ENCODE peak calls at places on chromosomes 11 and 22, in four cellular contexts. F, H, G and E are unnamed samples.

GRCh38 chr11:57320067-57320718 is 4.6 kb downstream of the TNKS1BP1 start:
- DNase-seq in F (no peak), H (no peak), G (no peak), E (no peak)

GRCh38 chr11:76209956-76210885 is 3.9 kb upstream of the WNT11 start:
- DNase-seq in F (peak; percentile 87), H (peak; percentile 73), G (peak; percentile 63), E (no peak)

GRCh38 chr11:119664063-119664572 is 64.9 kb downstream of the NECTIN1 start:
- DNase-seq in F (no peak), H (no peak), G (no peak), E (no peak)

GRCh38 chr11:74449369-74449931 is 17.9 kb downstream of the KCNE3 start:
- DNase-seq in F (peak; percentile 92), H (peak; percentile 86), G (no peak), E (no peak)

GRCh38 chr11:125281831-125282595 is 117.5 kb downstream of the PKNOX2 start:
- DNase-seq in F (peak; percentile 54), H (peak; percentile 78), G (no peak), E (no peak)

GRCh38 chr22:23103199-23103954 is 33.1 kb downstream of the GNAZ start:
- DNase-seq in F (no peak), H (no peak), G (no peak), E (no peak)

GRCh38 chr11:59815754-59816153 is 5.2 kb upstream of the MRPL16 start:
- DNase-seq in F (no peak), H (no peak), G (no peak), E (no peak)

GRCh38 chr22:43861529-43861928 is 784 bp downstream of the SULT4A1 start:
- DNase-seq in F (peak; percentile 23), H (no peak), G (no peak), E (no peak)

GRCh38 chr11:96942855-96943254 is 553.0 kb downstream of the JRKL start:
- DNase-seq in F (no peak), H (no peak), G (no peak), E (no peak)

GRCh38 chr11:75659836-75660235 is 9.0 kb downstream of the MAP6 start:
- DNase-seq in F (no peak), H (no peak), G (no peak), E (no peak)

GRCh38 chr11:119109843-119110242 is 2.7 kb downstream of the C2CD2L start:
- DNase-seq in F (no peak), H (no peak), G (no peak), E (no peak)

GRCh38 chr22:49935561-49935960 is 17.1 kb downstream of the CRELD2 start:
- DNase-seq in F (no peak), H (no peak), G (no peak), E (no peak)

GRCh38 chr11:46499821-46500220 is 94.0 kb downstream of the AMBRA1 start:
- DNase-seq in F (no peak), H (no peak), G (no peak), E (no peak)

GRCh38 chr11:1852885-1853284 is at the start of gene LSP1:
- DNase-seq in F (no peak), H (no peak), G (no peak), E (no peak)

GRCh38 chr11:75445315-75445953 is 12.4 kb upstream of the KLHL35 start:
- DNase-seq in F (peak; percentile 59), H (peak; percentile 78), G (peak; percentile 70), E (no peak)

GRCh38 chr22:46360891-46361290 is 25.4 kb downstream of the TRMU start:
- DNase-seq in F (no peak), H (no peak), G (no peak), E (no peak)

GRCh38 chr11:57514538-57515331 is 767 bp downstream of the SLC43A1 start:
- DNase-seq in F (peak; percentile 74), H (peak; percentile 23), G (peak; percentile 49), E (no peak)

GRCh38 chr22:46076651-46077339 is 73.5 kb upstream of the PPARA start:
- DNase-seq in F (peak; percentile 85), H (no peak), G (peak; percentile 26), E (no peak)

GRCh38 chr11:96412761-96413381 is 23.1 kb downstream of the JRKL start:
- DNase-seq in F (no peak), H (no peak), G (no peak), E (no peak)

GRCh38 chr11:125394306-125394705 is 101.8 kb downstream of the FEZ1 start:
- DNase-seq in F (no peak), H (no peak), G (no peak), E (no peak)

GRCh38 chr11:64084962-64085710 is 49.4 kb downstream of the FLRT1 start:
- DNase-seq in F (no peak), H (no peak), G (no peak), E (no peak)

GRCh38 chr11:119885067-119885466 is 156.1 kb upstream of the NECTIN1 start:
- DNase-seq in F (no peak), H (no peak), G (no peak), E (no peak)

GRCh38 chr11:64870176-64870892 is 8.1 kb downstream of the EHD1 start:
- DNase-seq in F (peak; percentile 84), H (peak; percentile 97), G (no peak), E (no peak)

GRCh38 chr11:100855466-100856067 is 168.5 kb downstream of the ARHGAP42 start:
- DNase-seq in F (peak; percentile 68), H (peak; percentile 70), G (no peak), E (no peak)

GRCh38 chr11:92828576-92828975 is 140.9 kb upstream of the MTNR1B start:
- DNase-seq in F (no peak), H (no peak), G (no peak), E (no peak)

GRCh38 chr11:73729594-73730206 is 31.2 kb downstream of the RAB6A start:
- DNase-seq in F (peak; percentile 34), H (peak; percentile 32), G (no peak), E (no peak)

GRCh38 chr11:1732421-1733008 is 17.9 kb downstream of the IFITM10 start:
- DNase-seq in F (peak; percentile 18), H (no peak), G (no peak), E (no peak)

GRCh38 chr11:71321433-71322191 is 69.2 kb upstream of the SHANK2 start:
- DNase-seq in F (no peak), H (no peak), G (no peak), E (no peak)

GRCh38 chr11:2122222-2122906 is 16.8 kb downstream of the IGF2 start:
- DNase-seq in F (no peak), H (no peak), G (no peak), E (no peak)

GRCh38 chr22:36753120-36753802 is 22.7 kb downstream of the IFT27 start:
- DNase-seq in F (peak; percentile 24), H (peak; percentile 20), G (no peak), E (no peak)

GRCh38 chr11:120141144-120142071 is 3.5 kb upstream of the TRIM29 start:
- DNase-seq in F (no peak), H (no peak), G (no peak), E (no peak)

GRCh38 chr22:49995413-49996191 is 17.0 kb downstream of the IL17REL start:
- DNase-seq in F (no peak), H (no peak), G (no peak), E (no peak)

GRCh38 chr11:122093731-122094130 is 22.3 kb downstream of the BLID start:
- DNase-seq in F (peak; percentile 86), H (no peak), G (no peak), E (no peak)

GRCh38 chr11:130551388-130551787 is 102.9 kb downstream of the ADAMTS15 start:
- DNase-seq in F (peak; percentile 27), H (no peak), G (no peak), E (no peak)

GRCh38 chr22:37428649-37429586 is 1.6 kb upstream of the ELFN2 start:
- DNase-seq in F (peak; percentile 64), H (peak; percentile 50), G (no peak), E (no peak)

GRCh38 chr11:134207538-134208239 is 16.1 kb downstream of the NCAPD3 start:
- DNase-seq in F (peak; percentile 51), H (peak; percentile 64), G (no peak), E (no peak)

GRCh38 chr11:106399075-106399500 is 321.6 kb downstream of the AASDHPPT start:
- DNase-seq in F (peak; percentile 99), H (peak; percentile 50), G (peak; percentile 23), E (no peak)

GRCh38 chr11:16966633-16967346 is 47.4 kb downstream of the PLEKHA7 start:
- DNase-seq in F (no peak), H (no peak), G (no peak), E (no peak)

GRCh38 chr11:16968196-16968595 is 46.0 kb downstream of the PLEKHA7 start:
- DNase-seq in F (no peak), H (no peak), G (no peak), E (no peak)

GRCh38 chr11:16964501-16964900 is 49.7 kb downstream of the PLEKHA7 start:
- DNase-seq in F (no peak), H (no peak), G (no peak), E (no peak)

GRCh38 chr11:16969010-16970004 is 44.9 kb downstream of the PLEKHA7 start:
- DNase-seq in F (no peak), H (no peak), G (no peak), E (no peak)

DNA sequence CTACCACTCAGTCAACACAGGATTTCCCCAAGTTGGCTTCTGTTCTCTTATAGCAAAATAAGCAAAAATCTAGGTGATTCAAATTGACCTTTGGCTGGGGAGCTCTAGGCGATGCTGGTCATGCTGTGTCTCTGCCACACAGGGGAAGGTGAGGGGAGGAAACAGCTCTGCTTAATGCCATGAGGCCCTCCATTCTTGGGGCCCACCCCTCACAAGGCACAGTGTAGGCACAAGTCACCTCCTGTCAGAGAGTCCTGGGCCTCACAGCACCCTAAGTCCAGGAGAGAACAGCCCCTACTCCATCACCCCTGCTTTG is 46.9 kb downstream of the PLEKHA7 start:
- DNase-seq in F (no peak), H (no peak), G (no peak), E (no peak)
- H3K4me1 ChIP-seq in F (no peaks in the 10 kb centered on the region), H (no peaks in the 10 kb centered on the region), G (no peaks in the 10 kb centered on the region), E (no peaks in the 10 kb centered on the region)

GRCh38 chr22:30260682-30261081 is 6.0 kb downstream of the OSM start:
- DNase-seq in F (no peak), H (peak; percentile 87), G (no peak), E (no peak)
- H3K4me1 ChIP-seq in F (peaks cover 4% of the 10 kb centered on the region), H (peaks cover 32% of the 10 kb centered on the region), G (no peaks in the 10 kb centered on the region), E (peaks cover 7% of the 10 kb centered on the region)

GRCh38 chr11:10657308-10658271 is 36.0 kb downstream of the IRAG1 start:
- DNase-seq in F (peak; percentile 78), H (peak; percentile 64), G (no peak), E (no peak)

GRCh38 chr11:10654211-10655150 is 39.1 kb downstream of the IRAG1 start:
- DNase-seq in F (peak; percentile 74), H (peak; percentile 77), G (no peak), E (no peak)

GRCh38 chr11:10653242-10653641 is 40.3 kb downstream of the IRAG1 start:
- DNase-seq in F (no peak), H (no peak), G (no peak), E (no peak)

GRCh38 chr11:10655931-10656576 is 37.5 kb downstream of the IRAG1 start:
- DNase-seq in F (no peak), H (no peak), G (no peak), E (no peak)

GRCh38 chr11:10655227-10655626 is 38.3 kb downstream of the IRAG1 start:
- DNase-seq in F (no peak), H (no peak), G (no peak), E (no peak)
- H3K4me1 ChIP-seq in F (peaks cover 53% of the 10 kb centered on the region), H (peaks cover 25% of the 10 kb centered on the region), G (no peaks in the 10 kb centered on the region), E (peaks cover 72% of the 10 kb centered on the region)

GRCh38 chr22:39152511-39153219 is at the start of gene CBX7:
- DNase-seq in F (peak; percentile 95), H (peak; percentile 89), G (peak; percentile 96), E (peak; percentile 90)
- H3K4me1 ChIP-seq in F (no peaks in the 10 kb centered on the region), H (peaks cover 9% of the 10 kb centered on the region), G (no peaks in the 10 kb centered on the region), E (peaks cover 24% of the 10 kb centered on the region)